ENCODE peak calls at places on chromosome 7, in five cellular contexts. S, M, E, N and Z are unnamed samples.

GRCh38 chr7:102273749-102274712 is 12.6 kb upstream of the SH2B2 start:
- DNase-seq in E (peak; percentile 66), N (peak; percentile 27), M (no peak), S (no peak), Z (no peak)

GRCh38 chr7:157784114-157784835 is 447.5 kb downstream of the DNAJB6 start:
- DNase-seq in N (no peak), E (no peak), M (no peak), S (peak; percentile 38), Z (no peak)

GRCh38 chr7:112908106-112908505 is 117.9 kb upstream of the TMEM168 start:
- DNase-seq in S (no peak), E (no peak), M (no peak), N (no peak), Z (peak; percentile 54)

GRCh38 chr7:131507592-131508331 is 48.7 kb downstream of the PODXL start:
- DNase-seq in M (peak; percentile 84), S (peak; percentile 90), E (peak; percentile 52), N (peak; percentile 77), Z (peak; percentile 73)

GRCh38 chr7:20005081-20005480 is 212.1 kb downstream of the MACC1 start:
- DNase-seq in N (no peak), S (no peak), M (no peak), E (no peak), Z (no peak)

GRCh38 chr7:155323001-155323638 is 25.4 kb downstream of the INSIG1 start:
- DNase-seq in N (no peak), E (no peak), S (no peak), M (no peak), Z (no peak)

GRCh38 chr7:36201122-36201723 is 48.2 kb downstream of the EEPD1 start:
- DNase-seq in E (no peak), M (no peak), N (no peak), S (no peak), Z (no peak)

GRCh38 chr7:122067077-122067476 is 77.0 kb downstream of the AASS start:
- DNase-seq in N (no peak), E (no peak), M (no peak), S (no peak), Z (peak; percentile 55)

GRCh38 chr7:22443370-22444180 is 56.4 kb downstream of the STEAP1B start:
- DNase-seq in S (no peak), N (no peak), E (no peak), M (no peak), Z (no peak)

GRCh38 chr7:30702200-30702599 is 19.9 kb upstream of the CRHR2 start:
- DNase-seq in S (no peak), M (no peak), N (peak; percentile 25), E (no peak), Z (no peak)

GRCh38 chr7:103929808-103930415 is 59.5 kb downstream of the RELN start:
- DNase-seq in S (no peak), M (no peak), N (no peak), E (no peak), Z (no peak)

GRCh38 chr7:35761882-35762720 is 38.8 kb upstream of the SEPTIN7 start:
- DNase-seq in M (no peak), S (no peak), N (peak; percentile 90), E (no peak), Z (no peak)

GRCh38 chr7:135160098-135160857 is 10.2 kb downstream of the CYREN start:
- DNase-seq in N (peak; percentile 55), M (no peak), S (no peak), E (no peak), Z (no peak)

GRCh38 chr7:137074386-137075030 is 206.1 kb downstream of the CHRM2 start:
- DNase-seq in S (no peak), N (peak; percentile 56), E (no peak), M (no peak), Z (no peak)

GRCh38 chr7:129066290-129067131 is 11.6 kb upstream of the TNPO3 start:
- DNase-seq in S (no peak), N (peak; percentile 42), E (no peak), M (no peak), Z (peak; percentile 79)

GRCh38 chr7:3730271-3730670 is 429.2 kb downstream of the SDK1 start:
- DNase-seq in S (no peak), M (no peak), E (no peak), N (peak; percentile 18), Z (no peak)

GRCh38 chr7:22885824-22886255 is 63.2 kb upstream of the TOMM7 start:
- DNase-seq in N (no peak), S (no peak), E (no peak), M (no peak), Z (no peak)

GRCh38 chr7:14374336-14374735 is 384.9 kb upstream of the ETV1 start:
- DNase-seq in M (no peak), S (no peak), N (no peak), E (no peak), Z (no peak)

GRCh38 chr7:128932862-128933821 is 4.6 kb upstream of the IRF5 start:
- DNase-seq in S (peak; percentile 54), E (no peak), M (no peak), N (peak; percentile 13), Z (no peak)

GRCh38 chr7:46189255-46189790 is 268.3 kb upstream of the IGFBP3 start:
- DNase-seq in S (no peak), M (no peak), E (no peak), N (no peak), Z (no peak)

DNA sequence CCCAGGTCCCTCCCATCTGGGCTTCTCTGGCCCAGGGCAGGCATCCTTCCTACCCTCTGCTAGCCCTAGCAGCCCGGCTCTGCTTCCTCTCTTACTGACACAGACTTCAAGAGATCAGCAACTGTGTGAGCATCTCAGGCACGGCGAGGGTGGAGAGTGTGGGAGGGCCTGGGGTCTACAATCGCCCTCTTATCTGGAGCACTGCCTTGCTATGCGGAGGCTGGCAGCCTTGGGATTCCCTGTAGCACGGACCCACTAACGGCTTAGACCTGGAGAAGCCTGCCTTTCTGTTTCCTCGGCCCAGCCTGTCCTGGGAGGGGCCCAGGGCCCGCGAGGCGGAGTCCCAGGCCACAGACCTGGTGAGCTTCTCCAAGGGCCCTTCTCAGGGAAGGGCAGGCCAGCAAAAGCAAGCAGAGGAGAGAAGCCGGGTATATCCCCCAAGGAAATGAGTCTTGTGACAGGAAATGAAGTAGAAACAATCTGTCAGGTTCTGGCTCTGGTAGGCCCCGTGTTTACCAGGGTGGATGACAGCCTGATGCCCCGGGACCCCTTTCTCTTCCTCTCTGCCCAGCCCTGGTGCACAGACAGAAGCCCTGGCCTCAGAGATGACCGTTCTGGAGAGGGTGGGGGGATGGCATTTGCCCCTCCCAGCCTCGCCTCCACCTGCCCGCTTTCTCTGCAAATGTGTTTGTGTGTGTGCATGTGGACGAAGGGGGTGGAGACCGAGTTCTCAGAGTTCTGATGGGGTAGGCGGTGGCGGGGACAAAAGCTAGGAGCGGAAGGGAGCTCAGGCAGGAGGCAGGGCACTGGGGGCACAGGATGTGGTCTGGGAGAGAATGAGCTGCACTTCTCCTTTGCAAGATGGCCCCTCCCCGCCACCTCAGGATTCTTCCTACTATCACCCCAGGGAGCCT is 2.5 kb downstream of the LRCH4 start:
- DNase-seq in M (no peak), S (no peak), E (no peak), N (peak; percentile 85), Z (peak; percentile 40)
- H3K4me3 ChIP-seq in M (peak overlapping the region; percentile 86), S (peak overlapping the region; percentile 9), E (no peak overlapping the region), N (peak overlapping the region; percentile 43), Z (peak overlapping the region; percentile 98)

DNA sequence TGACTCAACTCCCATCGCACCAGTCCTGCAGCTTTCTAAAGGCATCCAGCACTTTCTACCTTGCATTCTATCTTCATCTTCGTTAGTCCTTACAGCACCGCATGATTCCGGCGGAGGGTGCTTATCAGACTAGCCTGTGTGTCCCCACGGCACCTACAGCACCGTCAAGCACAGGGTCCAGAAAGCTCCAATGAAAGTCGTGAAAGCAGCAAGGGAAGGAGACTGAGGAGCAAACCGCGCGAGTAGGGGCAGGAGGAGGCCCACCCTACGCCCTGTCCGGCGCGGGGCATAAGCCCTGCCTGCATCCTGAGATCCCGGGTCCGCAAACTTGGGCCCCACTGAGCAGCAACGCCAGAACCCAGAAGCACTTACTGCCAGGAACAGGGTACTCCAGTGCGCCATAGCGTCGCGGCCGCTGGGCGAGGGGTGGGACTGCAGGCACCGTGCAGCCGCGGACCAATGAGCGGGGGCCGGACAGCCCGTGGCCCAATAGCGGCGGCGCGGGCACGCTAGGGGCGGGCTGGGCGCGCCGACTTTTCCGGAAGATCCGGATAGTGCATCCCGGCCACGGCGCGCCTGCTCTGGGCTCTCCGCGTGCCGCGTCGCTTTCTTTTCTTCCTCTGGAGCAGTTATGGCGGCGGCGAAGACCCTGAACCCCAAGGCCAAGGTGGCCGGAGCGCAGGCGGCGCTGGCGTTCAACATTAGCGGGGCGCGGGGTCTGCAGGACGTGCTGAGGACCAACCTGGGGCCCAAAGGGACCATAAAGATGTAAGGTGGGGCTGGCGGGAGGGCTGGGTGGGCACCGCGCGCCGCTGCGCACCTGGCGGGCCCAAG is 122.1 kb upstream of the VKORC1L1 start:
- DNase-seq in M (peak; percentile 85), S (peak; percentile 95), N (peak; percentile 90), E (peak; percentile 65), Z (peak; percentile 96)
- TF ChIP-seq CTCF in M (no peak), S (peak; percentile 33), N (no peak), E (no peak), Z (no peak)

GRCh38 chr7:92745241-92745640 is 91.1 kb downstream of the CDK6 start:
- DNase-seq in E (no peak), S (no peak), N (no peak), M (no peak), Z (no peak)
- H3K4me3 ChIP-seq in E (no peak overlapping the region), S (no peak overlapping the region), N (no peak overlapping the region), M (no peak overlapping the region), Z (no peak overlapping the region)

GRCh38 chr7:105306160-105306784 is 82.4 kb downstream of the SRPK2 start:
- DNase-seq in S (no peak), E (no peak), M (no peak), N (peak; percentile 16), Z (no peak)
- TF ChIP-seq CTCF in S (no peak), E (no peak), M (no peak), N (no peak), Z (no peak)

GRCh38 chr7:37205451-37205850 is 243.2 kb downstream of the ELMO1 start:
- DNase-seq in M (no peak), E (no peak), N (no peak), S (no peak), Z (no peak)
- H3K4me3 ChIP-seq in M (no peak overlapping the region), E (no peak overlapping the region), N (no peak overlapping the region), S (no peak overlapping the region), Z (no peak overlapping the region)

GRCh38 chr7:84193787-84194186 is 802 bp downstream of the SEMA3A start:
- DNase-seq in N (no peak), S (no peak), E (no peak), M (no peak), Z (no peak)

GRCh38 chr7:84196007-84196551 is 1.5 kb upstream of the SEMA3A start:
- DNase-seq in N (peak; percentile 64), S (no peak), M (no peak), E (no peak), Z (peak; percentile 35)

GRCh38 chr7:84195295-84196006 is 862 bp upstream of the SEMA3A start:
- DNase-seq in E (no peak), M (no peak), N (no peak), S (no peak), Z (no peak)

GRCh38 chr7:84191842-84192241 is 2.7 kb downstream of the SEMA3A start:
- DNase-seq in N (peak; percentile 12), E (no peak), M (no peak), S (no peak), Z (no peak)

GRCh38 chr7:84194484-84195260 is at the start of gene SEMA3A:
- DNase-seq in M (no peak), S (no peak), E (no peak), N (peak; percentile 80), Z (peak; percentile 59)
- TF ChIP-seq CTCF in M (no peak), S (no peak), E (no peak), N (no peak), Z (no peak)